ENCODE peak calls at places on chromosomes 2 and 18, in nine cellular contexts. L is suprapubic skin, D is spleen, Y is K562, A is upper lobe of left lung, J is prostate gland, V is breast epithelium, B is GM12891, Q is stomach. E is an unnamed sample.

GRCh38 chr2:136117391-136117841 is 533 bp downstream of the CXCR4 start:
- DNase-seq in L (no peak), D (peak; percentile 92), Y (peak; percentile 28), A (no peak), J (no peak), V (no peak), B (no peak), Q (peak; percentile 48), E (peak; percentile 29)

GRCh38 chr18:31671951-31672350 is 12.4 kb downstream of the B4GALT6 start:
- DNase-seq in L (no peak), D (no peak), Y (no peak), A (no peak), J (no peak), V (no peak), B (no peak), Q (no peak), E (no peak)

GRCh38 chr2:86492057-86492456 is 50.9 kb downstream of the KDM3A start:
- DNase-seq in L (no peak), D (no peak), Y (no peak), A (no peak), J (no peak), V (no peak), B (no peak), Q (no peak), E (no peak)

GRCh38 chr2:31193066-31193396 is 24.3 kb downstream of the CAPN14 start:
- DNase-seq in L (no peak), D (no peak), Y (peak; percentile 22), A (no peak), J (no peak), V (no peak), B (no peak), Q (no peak), E (no peak)

GRCh38 chr2:38763226-38763625 is 12.1 kb upstream of the SRSF7 start:
- DNase-seq in L (no peak), D (no peak), Y (no peak), A (no peak), J (no peak), V (no peak), B (no peak), Q (no peak), E (no peak)

GRCh38 chr2:165471349-165471975 is 2.0 kb downstream of the CSRNP3 start:
- DNase-seq in L (no peak), D (no peak), Y (no peak), A (no peak), J (no peak), V (no peak), B (no peak), Q (no peak), E (no peak)

GRCh38 chr2:41870257-41870570 is 177.6 kb upstream of the PKDCC start:
- DNase-seq in L (no peak), D (no peak), Y (no peak), A (no peak), J (no peak), V (no peak), B (no peak), Q (no peak), E (no peak)

GRCh38 chr2:21047161-21048009 is 3.5 kb upstream of the APOB start:
- DNase-seq in L (no peak), D (no peak), Y (no peak), A (no peak), J (peak; percentile 58), V (no peak), B (no peak), Q (peak; percentile 58), E (no peak)

GRCh38 chr2:136381722-136382633 is 264.0 kb upstream of the CXCR4 start:
- DNase-seq in L (no peak), D (peak; percentile 84), Y (no peak), A (peak; percentile 60), J (no peak), V (no peak), B (no peak), Q (peak; percentile 49), E (peak; percentile 23)

GRCh38 chr2:158578703-158579330 is 122.1 kb downstream of the PKP4 start:
- DNase-seq in L (no peak), D (no peak), Y (no peak), A (no peak), J (no peak), V (no peak), B (no peak), Q (no peak), E (no peak)

GRCh38 chr2:106886916-106887758 is 1.2 kb upstream of the ST6GAL2 start:
- DNase-seq in L (no peak), D (no peak), Y (no peak), A (no peak), J (peak; percentile 46), V (peak; percentile 55), B (peak; percentile 1), Q (peak; percentile 68), E (no peak)

GRCh38 chr18:43735570-43735969 is 458.3 kb upstream of the SYT4 start:
- DNase-seq in L (no peak), D (no peak), Y (no peak), A (no peak), J (no peak), V (no peak), B (no peak), Q (no peak), E (no peak)

GRCh38 chr2:32135409-32135808 is 30.3 kb upstream of the SLC30A6 start:
- DNase-seq in L (no peak), D (no peak), Y (peak; percentile 41), A (no peak), J (no peak), V (no peak), B (peak; percentile 8), Q (no peak), E (no peak)

GRCh38 chr2:181253438-181253837 is 203.7 kb upstream of the ITGA4 start:
- DNase-seq in L (no peak), D (no peak), Y (no peak), A (no peak), J (no peak), V (no peak), B (no peak), Q (no peak), E (no peak)

GRCh38 chr2:199057936-199058335 is 399.8 kb downstream of the SATB2 start:
- DNase-seq in L (no peak), D (no peak), Y (no peak), A (no peak), J (no peak), V (no peak), B (no peak), Q (no peak), E (no peak)

GRCh38 chr18:13439475-13439874 is 220.9 kb downstream of the LDLRAD4 start:
- DNase-seq in L (no peak), D (no peak), Y (no peak), A (no peak), J (no peak), V (no peak), B (no peak), Q (no peak), E (no peak)

GRCh38 chr2:197184959-197185586 is 125.5 kb downstream of the ANKRD44 start:
- DNase-seq in L (peak; percentile 77), D (peak; percentile 88), Y (no peak), A (peak; percentile 50), J (peak; percentile 60), V (peak; percentile 92), B (no peak), Q (peak; percentile 50), E (no peak)

DNA sequence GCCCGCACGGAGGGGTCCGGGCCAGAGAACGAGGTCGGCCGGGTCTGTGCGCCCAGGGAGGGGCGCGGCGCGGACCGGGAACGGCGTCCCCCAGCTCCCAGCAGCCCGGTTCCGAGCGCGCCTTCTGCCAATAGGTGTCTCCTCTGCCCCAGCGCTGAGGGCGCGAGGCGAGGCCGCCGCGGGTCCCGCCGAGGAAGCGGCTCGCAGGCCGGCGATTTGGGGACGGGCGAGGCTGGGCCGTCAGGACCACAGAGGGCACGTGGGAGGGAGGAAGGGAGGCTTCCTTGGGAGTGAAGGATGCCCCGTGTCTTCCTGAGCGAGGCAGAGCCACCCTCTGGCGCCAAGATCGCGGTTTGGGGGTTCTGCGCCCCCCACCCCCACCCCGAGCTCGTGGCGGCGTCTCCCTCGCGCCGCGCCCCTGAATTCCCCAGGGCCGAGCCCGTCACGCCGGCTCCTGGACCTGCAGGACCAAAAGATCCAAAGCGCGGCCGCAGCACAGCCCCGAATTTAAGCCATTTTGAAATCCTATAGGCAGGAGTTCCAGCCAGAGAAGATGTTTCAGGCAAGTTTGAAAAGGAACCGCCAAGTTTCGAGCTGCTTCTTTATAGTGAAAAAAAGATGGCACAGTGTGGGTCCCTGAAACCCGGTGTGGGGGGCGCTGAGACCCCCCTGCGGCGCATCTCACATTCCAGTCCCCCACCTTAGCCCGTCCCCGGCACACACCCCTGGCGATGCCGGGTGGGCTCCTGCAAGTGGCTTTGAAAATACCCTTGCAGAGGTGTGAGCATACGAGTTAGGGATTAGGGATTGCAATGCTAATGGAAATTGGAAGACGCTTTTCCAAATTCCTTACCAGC is 929 bp downstream of the NFATC1 start:
- DNase-seq in L (peak; percentile 76), D (peak; percentile 92), Y (no peak), A (no peak), J (peak; percentile 58), V (no peak), B (no peak), Q (no peak), E (no peak)
- TF ChIP-seq POLR2A in L (no peak), D (no peak), Y (no peak), A (no peak), J (no peak), V (no peak), B (no peak), Q (no peak), E (no peak)

GRCh38 chr2:127085260-127085666 is 21.7 kb downstream of the BIN1 start:
- DNase-seq in L (no peak), D (no peak), Y (no peak), A (peak; percentile 77), J (no peak), V (no peak), B (no peak), Q (peak; percentile 74), E (no peak)
- TF ChIP-seq POLR2AphosphoS5 in L (no peak), D (peak; percentile 26), Y (no peak), A (no peak), J (no peak), V (no peak), B (no peak), Q (peak; percentile 56), E (no peak)

GRCh38 chr2:36357506-36358316 is 2.1 kb downstream of the CRIM1 start:
- DNase-seq in L (no peak), D (peak; percentile 81), Y (no peak), A (peak; percentile 33), J (peak; percentile 30), V (no peak), B (no peak), Q (no peak), E (no peak)
- TF ChIP-seq POLR2A in L (peak; percentile 8), D (no peak), Y (no peak), A (peak; percentile 22), J (peak; percentile 20), V (no peak), B (no peak), Q (no peak), E (no peak)

DNA sequence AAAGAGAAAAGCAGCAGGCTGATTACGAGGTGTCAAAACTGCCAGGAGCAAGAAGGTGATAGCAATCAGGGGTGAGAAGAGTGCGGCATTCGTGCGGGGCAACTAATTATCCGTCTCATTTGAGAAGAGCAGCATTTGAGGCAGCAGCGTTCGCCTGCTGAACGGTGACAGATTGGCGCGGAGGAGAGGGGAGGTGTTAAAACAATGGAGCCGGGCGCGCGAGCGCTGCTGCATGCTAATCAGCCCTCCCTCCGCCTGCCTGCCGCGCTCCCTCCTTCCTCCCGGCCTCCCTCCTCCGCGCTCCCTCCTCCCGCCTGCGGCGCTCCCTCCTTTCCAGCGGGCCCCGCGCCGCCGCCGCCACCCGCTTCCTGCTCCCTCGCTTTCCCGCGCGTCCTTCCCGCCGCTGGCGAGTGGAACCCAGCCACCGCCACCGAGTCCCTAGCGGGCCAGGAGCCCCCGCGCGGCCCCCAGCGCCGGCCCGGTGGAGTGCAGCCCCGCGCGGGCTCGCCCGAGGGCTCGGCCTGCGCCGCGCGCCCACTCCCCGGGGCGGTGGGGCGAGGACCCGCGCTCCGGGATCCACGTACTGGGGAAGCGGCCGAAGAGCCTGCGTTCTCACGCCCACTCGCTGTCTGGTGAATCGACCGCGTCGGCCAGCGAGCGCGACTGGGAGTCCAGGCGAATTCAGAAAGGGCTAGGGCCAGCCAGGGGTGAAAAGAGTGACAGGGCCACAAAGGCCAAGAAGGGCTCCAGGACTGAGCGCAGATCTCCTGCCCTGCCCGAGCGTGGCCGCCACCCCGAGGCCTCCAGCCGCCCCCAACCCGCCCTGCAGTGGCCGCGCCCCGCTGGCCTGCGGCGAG is 69.4 kb upstream of the PSMD14 start:
- DNase-seq in L (peak; percentile 76), D (peak; percentile 88), Y (no peak), A (peak; percentile 49), J (peak; percentile 22), V (peak; percentile 57), B (no peak), Q (peak; percentile 69), E (peak; percentile 17)
- TF ChIP-seq POLR2AphosphoS5 in L (no peak), D (peak; percentile 10), Y (no peak), A (peak; percentile 11), J (no peak), V (no peak), B (no peak), Q (no peak), E (no peak)

E was measured in GM12892.